ENCODE peak calls at places on chromosomes 1 and 21, in four cellular contexts. S is AG04450, G is dorsolateral prefrontal cortex, H is stomach. P is an unnamed sample.

GRCh38 chr1:111483166-111483565 is 9.4 kb downstream of the C1orf162 start:
- DNase-seq in H (no peak), S (no peak), G (no peak), P (no peak)

GRCh38 chr21:26405735-26406361 is 167.2 kb downstream of the CYYR1 start:
- DNase-seq in G (no peak), H (no peak), S (peak; percentile 50), P (no peak)

GRCh38 chr1:165329104-165329503 is 27.4 kb downstream of the LMX1A start:
- DNase-seq in G (no peak), H (no peak), S (no peak), P (no peak)

GRCh38 chr1:246004281-246004680 is 502.8 kb downstream of the SMYD3 start:
- DNase-seq in S (no peak), H (no peak), G (no peak), P (no peak)

GRCh38 chr1:20089328-20090077 is 19.5 kb downstream of the PLA2G5 start:
- DNase-seq in H (no peak), G (no peak), S (no peak), P (no peak)

GRCh38 chr1:96281491-96281890 is 440.1 kb upstream of the PTBP2 start:
- DNase-seq in S (no peak), G (no peak), H (no peak), P (no peak)

GRCh38 chr1:68378296-68379084 is 71.3 kb downstream of the RPE65 start:
- DNase-seq in G (no peak), S (no peak), H (no peak), P (no peak)

GRCh38 chr1:92538413-92539061 is 51.8 kb upstream of the GFI1 start:
- DNase-seq in H (no peak), G (no peak), S (no peak), P (no peak)

GRCh38 chr21:35257413-35257812 is 208.3 kb upstream of the RUNX1 start:
- DNase-seq in S (peak; percentile 68), G (peak; percentile 34), H (peak; percentile 72), P (no peak)

GRCh38 chr1:117802546-117803257 is 126.7 kb downstream of the GDAP2 start:
- DNase-seq in G (no peak), H (no peak), S (no peak), P (no peak)

GRCh38 chr1:54800041-54800898 is 853 bp downstream of the TTC22 start:
- DNase-seq in G (no peak), H (no peak), S (no peak), P (no peak)

GRCh38 chr1:27686223-27686990 is 14.4 kb upstream of the IFI6 start:
- DNase-seq in G (no peak), S (no peak), H (peak; percentile 81), P (no peak)

GRCh38 chr1:201704439-201704792 is 124.5 kb upstream of the IPO9 start:
- DNase-seq in G (no peak), S (no peak), H (no peak), P (no peak)
- TF ChIP-seq CTCF in G (peak; percentile 31), S (no peak), H (peak; percentile 26), P (peak; percentile 34)

DNA sequence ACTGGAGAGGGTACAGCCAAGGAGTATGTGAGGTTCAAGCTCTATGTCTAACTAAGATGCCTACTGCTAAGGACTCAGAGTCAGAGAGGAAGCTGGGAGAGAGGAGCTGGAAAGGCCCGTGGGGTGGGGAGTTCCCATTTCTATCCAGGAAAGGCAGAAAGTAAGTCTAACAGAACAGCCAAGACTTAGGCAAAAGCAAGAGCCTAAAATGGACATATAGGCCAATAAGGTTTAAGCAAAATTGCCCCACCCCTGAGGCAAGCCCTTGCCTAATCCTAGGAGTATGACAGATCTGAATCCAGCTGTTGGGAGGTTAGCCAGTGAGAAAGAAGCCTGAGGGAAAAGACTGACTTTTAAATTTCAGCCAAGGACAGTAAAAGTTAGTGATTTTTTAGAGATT is 1.6 kb upstream of the KLHDC9 start:
- DNase-seq in S (no peak), H (no peak), G (no peak), P (no peak)
- TF ChIP-seq CTCF in S (no peak), H (no peak), G (no peak), P (no peak)

GRCh38 chr1:79539001-79539400 is 532.5 kb upstream of the ADGRL4 start:
- DNase-seq in H (no peak), S (no peak), G (no peak), P (no peak)
- TF ChIP-seq CTCF in H (no peak), S (no peak), G (no peak), P (no peak)

DNA sequence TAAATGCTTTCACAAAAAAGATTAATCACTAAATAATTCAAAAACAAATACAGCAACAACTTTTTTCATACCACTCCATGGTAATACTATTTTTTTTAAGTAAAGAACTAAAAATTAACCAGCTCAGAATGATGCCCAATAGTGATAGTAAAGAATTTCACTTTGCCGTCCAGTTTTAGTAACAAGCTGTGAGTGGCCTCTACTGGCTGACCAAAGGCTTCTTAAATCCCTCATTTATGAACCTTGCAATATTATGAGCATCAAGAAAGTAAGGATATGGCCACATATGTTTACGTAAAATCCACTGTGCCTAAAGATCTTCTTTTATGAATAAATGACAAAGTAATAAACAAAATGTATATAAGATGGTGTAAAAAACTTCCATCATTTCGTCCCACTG is 108.6 kb downstream of the GPATCH2 start:
- DNase-seq in H (no peak), S (no peak), G (no peak), P (no peak)
- TF ChIP-seq CTCF in H (no peak), S (no peak), G (no peak), P (no peak)

GRCh38 chr1:100720751-100721150 is 1.2 kb downstream of the VCAM1 start:
- DNase-seq in S (no peak), H (no peak), G (no peak), P (no peak)
- TF ChIP-seq CTCF in S (no peak), H (no peak), G (no peak), P (no peak)

DNA sequence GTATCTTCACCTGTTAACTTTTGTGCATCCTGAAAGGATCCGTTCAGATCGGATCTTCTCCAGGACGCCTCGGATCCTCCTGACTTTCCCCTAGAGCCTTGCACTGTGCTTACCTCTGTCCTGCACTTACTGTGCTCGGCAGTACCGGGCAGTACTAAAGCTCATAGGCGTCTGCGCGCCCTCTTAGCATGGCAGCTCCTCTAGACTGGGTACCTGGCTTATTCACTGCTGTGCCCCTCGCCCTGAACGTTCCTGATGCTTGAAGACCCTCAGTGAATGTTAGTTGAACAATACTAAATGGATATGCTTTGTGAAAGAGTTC is 968 bp downstream of the SCP2 start:
- DNase-seq in G (no peak), H (no peak), S (no peak), P (no peak)
- TF ChIP-seq CTCF in G (no peak), H (no peak), S (no peak), P (no peak)

P was measured in endothelial cell.